ENCODE peak calls at places on chromosomes 7 and 10, in seven cellular contexts. One of them, this sample, is unnamed.

GRCh38 chr10:109593686-109594085 is 329.6 kb downstream of the XPNPEP1 start:
- DNase-seq in iPS-NIHi11: no peak
- DNase-seq in NT2/D1: no peak
- DNase-seq in adipocyte: no peak
- DNase-seq in brain microvascular endothelial cell: no peak
- DNase-seq in NCI-H524 treated with DMSO at 0.1 percent for 48 hours: no peak
- DNase-seq in WTC11: no peak
- DNase-seq in this sample: no peak

GRCh38 chr7:81186691-81187090 is 267.8 kb upstream of the SEMA3C start:
- DNase-seq in adipocyte: no peak
- DNase-seq in iPS-NIHi11: no peak
- DNase-seq in brain microvascular endothelial cell: no peak
- DNase-seq in NT2/D1: no peak
- DNase-seq in NCI-H524 treated with DMSO at 0.1 percent for 48 hours: no peak
- DNase-seq in WTC11: no peak
- DNase-seq in this sample: no peak

GRCh38 chr10:132036153-132036886 is 29.4 kb upstream of the JAKMIP3 start:
- DNase-seq in brain microvascular endothelial cell: no peak
- DNase-seq in NCI-H524 treated with DMSO at 0.1 percent for 48 hours: no peak
- DNase-seq in NT2/D1: no peak
- DNase-seq in adipocyte: peak
- DNase-seq in iPS-NIHi11: peak
- DNase-seq in WTC11: peak
- DNase-seq in this sample: no peak

GRCh38 chr10:51079331-51079730 is 5.0 kb downstream of the PRKG1 start:
- DNase-seq in brain microvascular endothelial cell: no peak
- DNase-seq in NCI-H524 treated with DMSO at 0.1 percent for 48 hours: no peak
- DNase-seq in NT2/D1: no peak
- DNase-seq in iPS-NIHi11: peak
- DNase-seq in adipocyte: no peak
- DNase-seq in WTC11: no peak
- DNase-seq in this sample: no peak

GRCh38 chr10:10786334-10787090 is 231.2 kb upstream of the CELF2 start:
- DNase-seq in adipocyte: peak
- DNase-seq in WTC11: no peak
- DNase-seq in brain microvascular endothelial cell: no peak
- DNase-seq in NCI-H524 treated with DMSO at 0.1 percent for 48 hours: no peak
- DNase-seq in NT2/D1: no peak
- DNase-seq in iPS-NIHi11: no peak
- DNase-seq in this sample: peak

GRCh38 chr10:99328579-99329237 is 448 bp upstream of the CNNM1 start:
- DNase-seq in brain microvascular endothelial cell: no peak
- DNase-seq in NT2/D1: no peak
- DNase-seq in NCI-H524 treated with DMSO at 0.1 percent for 48 hours: no peak
- DNase-seq in adipocyte: peak
- DNase-seq in iPS-NIHi11: peak
- DNase-seq in WTC11: peak
- DNase-seq in this sample: no peak

GRCh38 chr7:80467069-80467468 is 44.8 kb downstream of the GNAT3 start:
- DNase-seq in NCI-H524 treated with DMSO at 0.1 percent for 48 hours: no peak
- DNase-seq in NT2/D1: no peak
- DNase-seq in adipocyte: peak
- DNase-seq in iPS-NIHi11: no peak
- DNase-seq in WTC11: no peak
- DNase-seq in brain microvascular endothelial cell: peak
- DNase-seq in this sample: peak

GRCh38 chr10:21993360-21994001 is 10.0 kb downstream of the DNAJC1 start:
- DNase-seq in NCI-H524 treated with DMSO at 0.1 percent for 48 hours: no peak
- DNase-seq in WTC11: no peak
- DNase-seq in brain microvascular endothelial cell: no peak
- DNase-seq in iPS-NIHi11: no peak
- DNase-seq in adipocyte: peak
- DNase-seq in NT2/D1: no peak
- DNase-seq in this sample: peak

GRCh38 chr7:114818501-114818900 is 103.4 kb upstream of the MDFIC start:
- DNase-seq in NT2/D1: no peak
- DNase-seq in brain microvascular endothelial cell: peak
- DNase-seq in WTC11: no peak
- DNase-seq in adipocyte: no peak
- DNase-seq in NCI-H524 treated with DMSO at 0.1 percent for 48 hours: no peak
- DNase-seq in iPS-NIHi11: no peak
- DNase-seq in this sample: peak

GRCh38 chr7:90222811-90223725 is 11.5 kb downstream of the STEAP2 start:
- DNase-seq in adipocyte: peak
- DNase-seq in brain microvascular endothelial cell: no peak
- DNase-seq in NT2/D1: no peak
- DNase-seq in NCI-H524 treated with DMSO at 0.1 percent for 48 hours: no peak
- DNase-seq in WTC11: no peak
- DNase-seq in iPS-NIHi11: no peak
- DNase-seq in this sample: peak

GRCh38 chr10:7243873-7244272 is 167.0 kb downstream of the SFMBT2 start:
- DNase-seq in iPS-NIHi11: no peak
- DNase-seq in WTC11: no peak
- DNase-seq in brain microvascular endothelial cell: no peak
- DNase-seq in NT2/D1: no peak
- DNase-seq in NCI-H524 treated with DMSO at 0.1 percent for 48 hours: no peak
- DNase-seq in adipocyte: no peak
- DNase-seq in this sample: no peak

GRCh38 chr7:30681262-30682130 is 760 bp downstream of the CRHR2 start:
- DNase-seq in WTC11: peak
- DNase-seq in adipocyte: no peak
- DNase-seq in brain microvascular endothelial cell: no peak
- DNase-seq in iPS-NIHi11: peak
- DNase-seq in NT2/D1: peak
- DNase-seq in NCI-H524 treated with DMSO at 0.1 percent for 48 hours: no peak
- DNase-seq in this sample: no peak

GRCh38 chr10:132136689-132137088 is 50.1 kb upstream of the DPYSL4 start:
- DNase-seq in iPS-NIHi11: no peak
- DNase-seq in WTC11: no peak
- DNase-seq in adipocyte: no peak
- DNase-seq in NCI-H524 treated with DMSO at 0.1 percent for 48 hours: no peak
- DNase-seq in brain microvascular endothelial cell: no peak
- DNase-seq in NT2/D1: no peak
- DNase-seq in this sample: no peak

GRCh38 chr7:131336956-131337355 is 9.3 kb downstream of the MKLN1 start:
- DNase-seq in NT2/D1: no peak
- DNase-seq in WTC11: no peak
- DNase-seq in NCI-H524 treated with DMSO at 0.1 percent for 48 hours: no peak
- DNase-seq in iPS-NIHi11: no peak
- DNase-seq in adipocyte: peak
- DNase-seq in brain microvascular endothelial cell: no peak
- DNase-seq in this sample: peak

GRCh38 chr7:95126053-95126709 is 198.2 kb downstream of the PON1 start:
- DNase-seq in iPS-NIHi11: no peak
- DNase-seq in WTC11: no peak
- DNase-seq in adipocyte: no peak
- DNase-seq in brain microvascular endothelial cell: no peak
- DNase-seq in NT2/D1: no peak
- DNase-seq in NCI-H524 treated with DMSO at 0.1 percent for 48 hours: no peak
- DNase-seq in this sample: no peak

GRCh38 chr7:10560497-10560896 is 413.2 kb upstream of the PHF14 start:
- DNase-seq in brain microvascular endothelial cell: no peak
- DNase-seq in NT2/D1: no peak
- DNase-seq in iPS-NIHi11: no peak
- DNase-seq in adipocyte: no peak
- DNase-seq in NCI-H524 treated with DMSO at 0.1 percent for 48 hours: no peak
- DNase-seq in WTC11: no peak
- DNase-seq in this sample: no peak

GRCh38 chr7:36691983-36692382 is 32.3 kb downstream of the AOAH start:
- DNase-seq in NCI-H524 treated with DMSO at 0.1 percent for 48 hours: no peak
- DNase-seq in WTC11: no peak
- DNase-seq in brain microvascular endothelial cell: no peak
- DNase-seq in iPS-NIHi11: no peak
- DNase-seq in adipocyte: no peak
- DNase-seq in NT2/D1: no peak
- DNase-seq in this sample: no peak

GRCh38 chr7:98599886-98600285 is 17.2 kb upstream of the NPTX2 start:
- DNase-seq in NCI-H524 treated with DMSO at 0.1 percent for 48 hours: no peak
- DNase-seq in WTC11: no peak
- DNase-seq in iPS-NIHi11: no peak
- DNase-seq in adipocyte: no peak
- DNase-seq in NT2/D1: no peak
- DNase-seq in brain microvascular endothelial cell: no peak
- DNase-seq in this sample: no peak

GRCh38 chr7:33874943-33875342 is 30.4 kb upstream of the BMPER start:
- DNase-seq in NCI-H524 treated with DMSO at 0.1 percent for 48 hours: no peak
- DNase-seq in brain microvascular endothelial cell: no peak
- DNase-seq in iPS-NIHi11: no peak
- DNase-seq in WTC11: no peak
- DNase-seq in adipocyte: peak
- DNase-seq in NT2/D1: no peak
- DNase-seq in this sample: peak

GRCh38 chr7:100049441-100050291 is at the start of gene ZSCAN21:
- DNase-seq in adipocyte: peak
- DNase-seq in WTC11: peak
- DNase-seq in NT2/D1: peak
- DNase-seq in iPS-NIHi11: peak
- DNase-seq in NCI-H524 treated with DMSO at 0.1 percent for 48 hours: peak
- DNase-seq in brain microvascular endothelial cell: peak
- DNase-seq in this sample: peak

GRCh38 chr7:151409555-151410404 is at the start of gene WDR86:
- DNase-seq in NT2/D1: no peak
- DNase-seq in adipocyte: peak
- DNase-seq in brain microvascular endothelial cell: no peak
- DNase-seq in WTC11: peak
- DNase-seq in iPS-NIHi11: peak
- DNase-seq in NCI-H524 treated with DMSO at 0.1 percent for 48 hours: no peak
- DNase-seq in this sample: no peak

GRCh38 chr7:96088579-96088978 is 233.3 kb downstream of the SLC25A13 start:
- DNase-seq in NT2/D1: no peak
- DNase-seq in iPS-NIHi11: no peak
- DNase-seq in NCI-H524 treated with DMSO at 0.1 percent for 48 hours: no peak
- DNase-seq in adipocyte: peak
- DNase-seq in WTC11: no peak
- DNase-seq in brain microvascular endothelial cell: peak
- DNase-seq in this sample: no peak

GRCh38 chr10:60480865-60481563 is 91.3 kb upstream of the ANK3 start:
- DNase-seq in adipocyte: peak
- DNase-seq in iPS-NIHi11: peak
- DNase-seq in NCI-H524 treated with DMSO at 0.1 percent for 48 hours: no peak
- DNase-seq in NT2/D1: no peak
- DNase-seq in brain microvascular endothelial cell: peak
- DNase-seq in WTC11: no peak
- DNase-seq in this sample: peak

GRCh38 chr7:50739744-50740455 is 42.8 kb downstream of the GRB10 start:
- DNase-seq in brain microvascular endothelial cell: no peak
- DNase-seq in adipocyte: no peak
- DNase-seq in iPS-NIHi11: no peak
- DNase-seq in NCI-H524 treated with DMSO at 0.1 percent for 48 hours: no peak
- DNase-seq in WTC11: no peak
- DNase-seq in NT2/D1: no peak
- DNase-seq in this sample: no peak

GRCh38 chr7:12199363-12199762 is 11.7 kb upstream of the TMEM106B start:
- DNase-seq in NT2/D1: peak
- DNase-seq in NCI-H524 treated with DMSO at 0.1 percent for 48 hours: no peak
- DNase-seq in iPS-NIHi11: peak
- DNase-seq in WTC11: no peak
- DNase-seq in brain microvascular endothelial cell: no peak
- DNase-seq in adipocyte: peak
- DNase-seq in this sample: peak

GRCh38 chr7:98119257-98119918 is 12.7 kb downstream of the LMTK2 start:
- DNase-seq in NT2/D1: no peak
- DNase-seq in adipocyte: peak
- DNase-seq in brain microvascular endothelial cell: peak
- DNase-seq in iPS-NIHi11: no peak
- DNase-seq in WTC11: no peak
- DNase-seq in NCI-H524 treated with DMSO at 0.1 percent for 48 hours: no peak
- DNase-seq in this sample: peak

This sample was measured in MCF 10A.